ENCODE peak calls at places on chromosomes 1 and 21, in eight cellular contexts. U is sigmoid colon, V is body of pancreas, O is activated B cell treated with CpG ODN at 0.5 μM for 24 hours, Y is HCT116, I is astrocyte of the spinal cord, H is AG09319, N is MM.1S. J is an unnamed sample.

GRCh38 chr1:73065585-73065984 is 783.2 kb upstream of the NEGR1 start:
- DNase-seq in Y (no peak), I (no peak), V (no peak), H (no peak), U (no peak), O (no peak), N (peak; percentile 61), J (peak; percentile 67)

GRCh38 chr1:201708085-201708512 is 120.9 kb upstream of the IPO9 start:
- DNase-seq in H (peak; percentile 65), V (peak; percentile 43), U (peak; percentile 80), N (peak; percentile 33), I (peak; percentile 77), Y (no peak), O (no peak), J (no peak)

GRCh38 chr21:39818557-39818956 is 48.7 kb upstream of the PCP4 start:
- DNase-seq in U (no peak), V (no peak), O (no peak), I (no peak), N (peak; percentile 17), Y (no peak), H (no peak), J (no peak)

GRCh38 chr1:15919316-15919715 is 56.6 kb downstream of the ZBTB17 start:
- DNase-seq in H (no peak), U (no peak), Y (no peak), N (no peak), V (no peak), I (peak; percentile 82), O (no peak), J (no peak)

GRCh38 chr1:85934531-85934930 is 222.0 kb downstream of the COL24A1 start:
- DNase-seq in I (no peak), V (no peak), H (no peak), Y (no peak), O (no peak), U (no peak), N (no peak), J (peak; percentile 33)

GRCh38 chr1:88763649-88764406 is 79.8 kb downstream of the PKN2 start:
- DNase-seq in I (peak; percentile 44), H (no peak), O (no peak), U (no peak), N (no peak), Y (peak; percentile 6), V (no peak), J (no peak)

GRCh38 chr1:203491664-203492485 is 2.1 kb upstream of the OPTC start:
- DNase-seq in Y (no peak), U (no peak), O (no peak), N (no peak), I (no peak), H (no peak), V (no peak), J (no peak)

GRCh38 chr1:155175281-155175926 is 1.8 kb downstream of the TRIM46 start:
- DNase-seq in N (no peak), I (no peak), Y (no peak), U (peak; percentile 65), V (no peak), H (no peak), O (no peak), J (no peak)

GRCh38 chr1:219209578-219209977 is 35.9 kb downstream of the LYPLAL1 start:
- DNase-seq in Y (no peak), V (no peak), N (no peak), U (no peak), O (no peak), H (no peak), I (no peak), J (no peak)

GRCh38 chr1:39098569-39099250 is 72.6 kb downstream of the NDUFS5 start:
- DNase-seq in H (peak; percentile 82), V (peak; percentile 77), O (peak; percentile 30), Y (peak; percentile 95), I (peak; percentile 91), N (peak; percentile 51), U (peak; percentile 83), J (peak; percentile 73)

GRCh38 chr1:17091252-17091651 is 28.0 kb downstream of the PADI2 start:
- DNase-seq in U (no peak), H (no peak), V (peak; percentile 45), I (no peak), Y (no peak), N (no peak), O (no peak), J (no peak)

GRCh38 chr1:2290595-2291510 is 62.7 kb downstream of the SKI start:
- DNase-seq in U (peak; percentile 93), V (peak; percentile 84), I (peak; percentile 98), H (peak; percentile 93), O (peak; percentile 62), N (peak; percentile 67), Y (no peak), J (no peak)

GRCh38 chr1:37765937-37766664 is 1.2 kb upstream of the EPHA10 start:
- DNase-seq in O (no peak), H (no peak), I (no peak), N (peak; percentile 37), V (no peak), U (no peak), Y (peak; percentile 2), J (no peak)

GRCh38 chr1:8351693-8352470 is 34.0 kb downstream of the SLC45A1 start:
- DNase-seq in V (no peak), N (no peak), Y (no peak), U (peak; percentile 79), O (no peak), H (no peak), I (no peak), J (no peak)

GRCh38 chr1:67834246-67834877 is 1.1 kb upstream of the GNG12 start:
- DNase-seq in H (no peak), U (no peak), I (no peak), Y (no peak), O (no peak), N (no peak), V (no peak), J (no peak)

GRCh38 chr1:41006942-41007865 is 14.3 kb downstream of the SLFNL1 start:
- DNase-seq in H (no peak), N (no peak), U (no peak), V (no peak), Y (no peak), O (no peak), I (no peak), J (no peak)

GRCh38 chr1:18927654-18928272 is 25.4 kb upstream of the ALDH4A1 start:
- DNase-seq in V (no peak), N (peak; percentile 51), H (no peak), O (no peak), Y (no peak), U (no peak), I (peak; percentile 54), J (no peak)

GRCh38 chr21:42384184-42384583 is 11.7 kb downstream of the TMPRSS3 start:
- DNase-seq in N (no peak), Y (no peak), I (no peak), V (no peak), H (no peak), O (no peak), U (no peak), J (peak; percentile 40)

GRCh38 chr1:1428174-1428573 is 7.1 kb upstream of the ANKRD65 start:
- DNase-seq in U (no peak), V (no peak), Y (no peak), N (no peak), H (no peak), I (no peak), O (no peak), J (no peak)

GRCh38 chr21:44017601-44018000 is 5.5 kb downstream of the TRAPPC10 start:
- DNase-seq in O (no peak), Y (no peak), I (no peak), U (no peak), V (no peak), N (no peak), H (no peak), J (no peak)

GRCh38 chr1:205449750-205450443 is 5.9 kb downstream of the BLACAT1 start:
- DNase-seq in V (peak; percentile 66), N (no peak), H (no peak), I (peak; percentile 28), Y (peak; percentile 95), U (no peak), O (no peak), J (no peak)

GRCh38 chr1:23116216-23116836 is 52.3 kb downstream of the LUZP1 start:
- DNase-seq in I (no peak), Y (no peak), V (no peak), U (no peak), H (no peak), O (no peak), N (no peak), J (no peak)

GRCh38 chr1:91406773-91407389 is 2.2 kb upstream of the HFM1 start:
- DNase-seq in O (no peak), N (no peak), U (no peak), I (no peak), H (no peak), V (no peak), Y (no peak), J (no peak)

DNA sequence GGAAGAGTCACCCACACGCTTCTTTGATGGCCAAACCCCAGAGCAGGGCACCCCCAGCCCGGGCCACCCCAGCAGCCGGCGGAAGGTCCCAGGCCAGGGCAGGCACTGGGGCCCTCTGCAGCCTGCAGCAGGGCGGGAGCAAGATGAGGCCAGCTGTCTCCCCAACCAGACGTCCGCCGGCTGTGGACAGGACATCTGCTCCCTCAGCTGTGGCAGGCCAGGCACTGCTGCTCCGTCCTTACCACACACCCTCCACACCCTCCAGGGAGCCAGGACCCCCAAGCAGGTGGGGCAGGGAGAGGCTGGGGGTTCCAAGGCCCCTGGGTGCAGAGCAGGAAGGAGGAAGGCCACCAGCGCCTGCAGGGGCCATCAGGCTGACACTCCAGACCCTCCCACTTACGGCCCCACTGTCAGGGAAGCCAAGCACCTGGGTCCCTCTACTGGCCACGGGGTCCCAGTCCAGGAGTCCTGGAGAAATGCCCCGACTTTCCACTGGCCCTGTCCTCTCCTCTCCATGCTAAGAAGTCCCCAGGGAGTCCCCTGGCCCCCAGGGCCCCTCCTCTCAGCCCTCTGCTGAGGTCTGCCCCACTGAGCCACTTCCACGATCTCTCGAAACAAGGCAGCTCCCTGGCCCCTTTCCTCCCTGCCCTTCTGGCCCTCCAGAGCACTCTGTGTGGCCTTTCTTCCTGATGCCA is 5.6 kb downstream of the WNT9A start:
- DNase-seq in V (no peak), Y (no peak), O (peak; percentile 6), U (peak; percentile 68), H (no peak), I (no peak), N (no peak), J (no peak)
- TF ChIP-seq CTCF in V (no peak), Y (no peak), O (no peak), U (peak; percentile 25), H (no peak), I (peak; percentile 8), N (no peak), J (no peak)

GRCh38 chr21:15010645-15011044 is 54.2 kb downstream of the NRIP1 start:
- DNase-seq in Y (no peak), U (no peak), H (no peak), N (no peak), O (no peak), I (peak; percentile 52), V (no peak), J (no peak)
- TF ChIP-seq CTCF in Y (no peak), U (no peak), H (no peak), N (no peak), O (no peak), I (no peak), V (no peak), J (no peak)

GRCh38 chr1:55478742-55479141 is 263.6 kb upstream of the USP24 start:
- DNase-seq in U (no peak), N (peak; percentile 14), O (no peak), H (no peak), Y (peak; percentile 15), V (no peak), I (peak; percentile 62), J (peak; percentile 63)
- TF ChIP-seq CTCF in U (no peak), N (peak; percentile 37), O (no peak), H (no peak), Y (peak; percentile 54), V (peak; percentile 27), I (peak; percentile 20), J (peak; percentile 32)

GRCh38 chr1:179825201-179825600 is 52.4 kb downstream of the TOR1AIP2 start:
- DNase-seq in N (no peak), I (no peak), V (no peak), U (no peak), Y (no peak), H (no peak), O (no peak), J (no peak)
- TF ChIP-seq CTCF in N (no peak), I (no peak), V (no peak), U (no peak), Y (no peak), H (no peak), O (no peak), J (no peak)

J was measured in LNCaP clone FGC.